ENCODE peak calls at places on chromosomes 13 and 19, in ten cellular contexts. D is B cell; H is NCI-H2029 treated with DMSO at 0.1 percent for 48 hours; E is MV-4-11; K is DMS53; R is stimulated activated CD4-positive, alpha-beta T cell treated with anti-CD3 and anti-CD28 coated beads, Interleukin-1b, Interleukin-23, amount 100 ng/mL, for 24 hours; Z is activated T-helper 9 cell treated with anti-CD3 and anti-CD28 coated beads, Interleukin-2, amount 50 U/mL, for 16 hours; M is activated CD4-positive, alpha-beta T cell treated with anti-CD3 and anti-CD28 coated beads for 24 hours; N is HEK293T; F is ELR. T is an unnamed sample.

GRCh38 chr19:53881482-53882390 is at the start of gene PRKCG:
- DNase-seq in D (peak), H (no peak), E (no peak), K (no peak), R (no peak), Z (peak), M (no peak), N (no peak), F (peak), T (no peak)

GRCh38 chr19:19426799-19427198 is 21.3 kb downstream of the GATAD2A start:
- DNase-seq in D (no peak), H (no peak), E (no peak), K (no peak), R (no peak), Z (no peak), M (no peak), N (no peak), F (no peak), T (no peak)

GRCh38 chr19:4580021-4580901 is 20.8 kb upstream of the SEMA6B start:
- DNase-seq in D (peak), H (no peak), E (no peak), K (no peak), R (no peak), Z (no peak), M (no peak), N (no peak), F (no peak), T (no peak)

GRCh38 chr13:34038326-34039068 is 220.5 kb downstream of the RFC3 start:
- DNase-seq in D (no peak), H (no peak), E (no peak), K (no peak), R (no peak), Z (no peak), M (no peak), N (no peak), F (no peak), T (no peak)

GRCh38 chr13:73268306-73268705 is 209.5 kb downstream of the KLF5 start:
- DNase-seq in D (no peak), H (no peak), E (no peak), K (peak), R (no peak), Z (no peak), M (no peak), N (no peak), F (peak), T (no peak)

GRCh38 chr19:50362656-50363424 is 2.6 kb downstream of the NAPSA start:
- DNase-seq in D (no peak), H (no peak), E (no peak), K (peak), R (no peak), Z (no peak), M (no peak), N (no peak), F (no peak), T (no peak)

GRCh38 chr13:105608132-105608531 is 927.3 kb downstream of the EFNB2 start:
- DNase-seq in D (no peak), H (no peak), E (no peak), K (no peak), R (no peak), Z (no peak), M (no peak), N (no peak), F (no peak), T (no peak)

GRCh38 chr19:52492991-52493470 is 34.4 kb upstream of the ZNF808 start:
- DNase-seq in D (no peak), H (no peak), E (no peak), K (peak), R (no peak), Z (no peak), M (no peak), N (no peak), F (no peak), T (peak)

GRCh38 chr19:38870612-38871011 is 7.5 kb downstream of the RINL start:
- DNase-seq in D (no peak), H (no peak), E (no peak), K (no peak), R (no peak), Z (no peak), M (no peak), N (no peak), F (no peak), T (no peak)

GRCh38 chr13:74052402-74052928 is 81.7 kb downstream of the KLF12 start:
- DNase-seq in D (no peak), H (no peak), E (no peak), K (peak), R (no peak), Z (no peak), M (no peak), N (no peak), F (no peak), T (no peak)

GRCh38 chr19:4295972-4296771 is 6.0 kb downstream of the TMIGD2 start:
- DNase-seq in D (no peak), H (peak), E (no peak), K (no peak), R (no peak), Z (no peak), M (no peak), N (no peak), F (no peak), T (no peak)

GRCh38 chr13:107713314-107713713 is 502.0 kb downstream of the LIG4 start:
- DNase-seq in D (no peak), H (peak), E (no peak), K (no peak), R (no peak), Z (no peak), M (no peak), N (no peak), F (no peak), T (no peak)

GRCh38 chr13:43377955-43378354 is 354.6 kb downstream of the DNAJC15 start:
- DNase-seq in D (no peak), H (no peak), E (peak), K (no peak), R (no peak), Z (no peak), M (no peak), N (no peak), F (peak), T (no peak)

GRCh38 chr19:21483589-21484170 is 21.7 kb upstream of the ZNF429 start:
- DNase-seq in D (peak), H (no peak), E (no peak), K (peak), R (no peak), Z (peak), M (peak), N (peak), F (peak), T (peak)

GRCh38 chr19:20503536-20503935 is 62.0 kb downstream of the ZNF737 start:
- DNase-seq in D (no peak), H (peak), E (no peak), K (peak), R (no peak), Z (no peak), M (no peak), N (no peak), F (peak), T (no peak)

GRCh38 chr19:10751109-10751972 is 33.5 kb downstream of the DNM2 start:
- DNase-seq in D (no peak), H (no peak), E (peak), K (no peak), R (no peak), Z (no peak), M (no peak), N (no peak), F (no peak), T (no peak)

GRCh38 chr19:54338521-54338920 is 441 bp downstream of the LILRA4 start:
- DNase-seq in D (no peak), H (no peak), E (no peak), K (no peak), R (no peak), Z (no peak), M (no peak), N (no peak), F (no peak), T (no peak)

GRCh38 chr19:45558399-45558878 is 26.2 kb downstream of the OPA3 start:
- DNase-seq in D (peak), H (no peak), E (peak), K (peak), R (peak), Z (peak), M (peak), N (peak), F (peak), T (peak)

GRCh38 chr19:1481893-1482360 is 2.9 kb upstream of the C19orf25 start:
- DNase-seq in D (peak), H (no peak), E (no peak), K (peak), R (no peak), Z (no peak), M (no peak), N (no peak), F (no peak), T (no peak)

GRCh38 chr19:13214036-13214730 is 64.0 kb downstream of the IER2 start:
- DNase-seq in D (no peak), H (no peak), E (no peak), K (no peak), R (no peak), Z (no peak), M (no peak), N (no peak), F (no peak), T (no peak)

GRCh38 chr13:44364601-44365000 is 9.0 kb upstream of the SERP2 start:
- DNase-seq in D (no peak), H (no peak), E (no peak), K (peak), R (no peak), Z (no peak), M (no peak), N (no peak), F (peak), T (no peak)

GRCh38 chr13:100630564-100630963 is 42.0 kb upstream of the GGACT start:
- DNase-seq in D (no peak), H (no peak), E (no peak), K (no peak), R (no peak), Z (no peak), M (no peak), N (no peak), F (no peak), T (no peak)

GRCh38 chr13:33080962-33081655 is 64.9 kb downstream of the KL start:
- DNase-seq in D (no peak), H (no peak), E (no peak), K (peak), R (no peak), Z (no peak), M (no peak), N (no peak), F (no peak), T (no peak)

GRCh38 chr13:38752726-38753125 is 65.8 kb downstream of the FREM2 start:
- DNase-seq in D (no peak), H (no peak), E (no peak), K (no peak), R (no peak), Z (no peak), M (no peak), N (no peak), F (no peak), T (no peak)

GRCh38 chr13:110819203-110820014 is 95.5 kb downstream of the ANKRD10 start:
- DNase-seq in D (peak), H (peak), E (peak), K (peak), R (peak), Z (peak), M (peak), N (peak), F (peak), T (peak)

GRCh38 chr13:28320884-28321574 is 173.9 kb downstream of the FLT1 start:
- DNase-seq in D (no peak), H (peak), E (no peak), K (peak), R (no peak), Z (no peak), M (no peak), N (no peak), F (peak), T (no peak)

T was measured in heart right ventricle.